ENCODE peak calls at places on chromosomes 7 and 10, in seven cellular contexts. D is IMR-90, Z is H9, O is neuronal stem cell, T is mesendoderm, E is trophoblast cell, S is H1. Y is an unnamed sample.
A peak's percentile ranks its signal among the peaks of the same experiment; 100 is the strongest.

GRCh38 chr10:92699193-92699517 is 9.4 kb downstream of the HHEX start:
- DNase-seq in D (no peak), Z (no peak), O (no peak), T (no peak), E (no peak), S (no peak), Y (no peak)

GRCh38 chr10:71968553-71969474 is 4.6 kb downstream of the CHST3 start:
- DNase-seq in D (peak; percentile 35), Z (no peak), O (no peak), T (peak; percentile 59), E (peak; percentile 23), S (no peak), Y (peak; percentile 54)

GRCh38 chr7:107996072-107996824 is 6.7 kb downstream of the LAMB1 start:
- DNase-seq in D (peak; percentile 71), Z (no peak), O (no peak), T (no peak), E (no peak), S (no peak), Y (peak; percentile 65)

GRCh38 chr7:134403062-134403461 is 55.8 kb downstream of the AKR1B1 start:
- DNase-seq in D (no peak), Z (no peak), O (no peak), T (no peak), E (no peak), S (no peak), Y (no peak)

GRCh38 chr10:28432210-28432676 is 100.7 kb upstream of the WAC start:
- DNase-seq in D (peak; percentile 75), Z (peak; percentile 73), O (peak; percentile 48), T (peak; percentile 89), E (peak; percentile 85), S (peak; percentile 39), Y (peak; percentile 72)

GRCh38 chr7:36289833-36290661 is 99.6 kb upstream of the ANLN start:
- DNase-seq in D (no peak), Z (no peak), O (no peak), T (no peak), E (no peak), S (no peak), Y (no peak)

GRCh38 chr7:132825932-132826480 is 249.7 kb upstream of the PLXNA4 start:
- DNase-seq in D (no peak), Z (no peak), O (no peak), T (no peak), E (no peak), S (no peak), Y (no peak)

GRCh38 chr10:118841881-118842605 is 87.3 kb upstream of the CACUL1 start:
- DNase-seq in D (no peak), Z (no peak), O (no peak), T (no peak), E (no peak), S (no peak), Y (no peak)

GRCh38 chr10:104351067-104351681 is 2.5 kb upstream of the CFAP58 start:
- DNase-seq in D (peak; percentile 75), Z (no peak), O (no peak), T (no peak), E (peak; percentile 76), S (no peak), Y (peak; percentile 65)

GRCh38 chr10:51001587-51001986 is 72.7 kb upstream of the PRKG1 start:
- DNase-seq in D (no peak), Z (no peak), O (no peak), T (peak; percentile 37), E (peak; percentile 45), S (no peak), Y (peak; percentile 60)

GRCh38 chr10:26485150-26485941 is 47.2 kb downstream of the APBB1IP start:
- DNase-seq in D (no peak), Z (no peak), O (no peak), T (no peak), E (peak; percentile 89), S (no peak), Y (peak; percentile 54)
- H3K4me1 ChIP-seq in D (no peaks in the 10 kb centered on the region), Z (no peaks in the 10 kb centered on the region), O (no peaks in the 10 kb centered on the region), T (no peaks in the 10 kb centered on the region), E (peaks cover 7% of the 10 kb centered on the region), S (no peaks in the 10 kb centered on the region), Y (peaks cover 10% of the 10 kb centered on the region)

GRCh38 chr7:96408881-96409280 is 87.0 kb upstream of the SLC25A13 start:
- DNase-seq in D (no peak), Z (no peak), O (no peak), T (no peak), E (no peak), S (no peak), Y (no peak)
- H4K8ac ChIP-seq in D (no peak overlapping the region), Z (no peak overlapping the region), O (no peak overlapping the region), T (no peak overlapping the region), E (no peak overlapping the region), S (no peak overlapping the region), Y (no peak overlapping the region)

DNA sequence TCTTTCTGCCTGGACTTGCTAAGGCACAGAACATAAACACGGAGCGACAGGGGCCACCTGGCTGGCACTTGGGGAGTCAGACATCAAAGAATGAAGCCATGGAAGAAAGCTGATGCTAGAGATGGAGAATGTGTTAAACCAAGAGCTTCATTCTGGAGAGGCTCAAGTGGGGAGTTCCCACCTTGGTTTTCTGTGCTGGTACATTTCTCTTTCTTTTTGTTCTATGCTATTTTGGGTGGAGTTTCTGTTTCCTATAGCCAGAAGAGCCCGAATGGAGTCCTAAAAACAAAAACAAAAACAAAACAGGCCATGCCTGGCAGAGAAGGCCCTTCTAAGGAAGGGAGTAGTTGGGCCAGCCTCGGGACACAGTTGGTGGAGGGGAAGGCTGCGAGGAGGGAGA is 148.4 kb upstream of the PRR15 start:
- DNase-seq in D (no peak), Z (no peak), O (no peak), T (no peak), E (no peak), S (no peak), Y (no peak)
- H3K4me1 ChIP-seq in D (no peaks in the 10 kb centered on the region), Z (no peaks in the 10 kb centered on the region), O (peaks cover 2% of the 10 kb centered on the region), T (no peaks in the 10 kb centered on the region), E (no peaks in the 10 kb centered on the region), S (no peaks in the 10 kb centered on the region), Y (no peaks in the 10 kb centered on the region)

GRCh38 chr10:90887555-90887954 is 15.8 kb downstream of the RPP30 start:
- DNase-seq in D (no peak), Z (no peak), O (no peak), T (no peak), E (no peak), S (no peak), Y (no peak)

GRCh38 chr10:90888387-90888786 is 16.6 kb downstream of the RPP30 start:
- DNase-seq in D (no peak), Z (no peak), O (no peak), T (no peak), E (no peak), S (no peak), Y (no peak)

GRCh38 chr10:90884414-90884813 is 12.6 kb downstream of the RPP30 start:
- DNase-seq in D (peak; percentile 41), Z (no peak), O (no peak), T (no peak), E (no peak), S (no peak), Y (no peak)

GRCh38 chr10:90890347-90890746 is 18.6 kb downstream of the RPP30 start:
- DNase-seq in D (peak; percentile 61), Z (no peak), O (no peak), T (no peak), E (no peak), S (no peak), Y (no peak)

GRCh38 chr10:90885176-90885575 is 13.4 kb downstream of the RPP30 start:
- DNase-seq in D (peak; percentile 85), Z (no peak), O (no peak), T (no peak), E (peak; percentile 19), S (no peak), Y (peak; percentile 76)
- H4K8ac ChIP-seq in D (no peak overlapping the region), Z (no peak overlapping the region), O (no peak overlapping the region), T (no peak overlapping the region), E (no peak overlapping the region), S (no peak overlapping the region), Y (no peak overlapping the region)

GRCh38 chr7:151697515-151697895 is 177.8 kb upstream of the RHEB start:
- DNase-seq in D (no peak), Z (no peak), O (no peak), T (no peak), E (no peak), S (no peak), Y (no peak)
- H3K4me1 ChIP-seq in D (peaks cover 12% of the 10 kb centered on the region), Z (no peaks in the 10 kb centered on the region), O (peaks cover 22% of the 10 kb centered on the region), T (no peaks in the 10 kb centered on the region), E (peaks cover 13% of the 10 kb centered on the region), S (no peaks in the 10 kb centered on the region), Y (peaks cover 58% of the 10 kb centered on the region)

GRCh38 chr7:50795253-50795652 is 12.6 kb upstream of the GRB10 start:
- DNase-seq in D (no peak), Z (no peak), O (no peak), T (no peak), E (no peak), S (no peak), Y (no peak)

GRCh38 chr7:50795831-50796230 is 13.1 kb upstream of the GRB10 start:
- DNase-seq in D (no peak), Z (no peak), O (no peak), T (no peak), E (no peak), S (no peak), Y (no peak)

GRCh38 chr7:50799873-50800272 is 17.2 kb upstream of the GRB10 start:
- DNase-seq in D (no peak), Z (no peak), O (no peak), T (no peak), E (no peak), S (no peak), Y (no peak)

GRCh38 chr7:50801907-50802306 is 19.2 kb upstream of the GRB10 start:
- DNase-seq in D (no peak), Z (no peak), O (no peak), T (no peak), E (peak; percentile 52), S (no peak), Y (no peak)

GRCh38 chr7:50798126-50798525 is 15.4 kb upstream of the GRB10 start:
- DNase-seq in D (no peak), Z (no peak), O (no peak), T (no peak), E (peak; percentile 34), S (no peak), Y (no peak)
- H4K8ac ChIP-seq in D (no peak overlapping the region), Z (no peak overlapping the region), O (no peak overlapping the region), T (no peak overlapping the region), E (no peak overlapping the region), S (no peak overlapping the region), Y (no peak overlapping the region)

GRCh38 chr10:32985341-32985764 is 27.3 kb upstream of the ITGB1 start:
- DNase-seq in D (no peak), Z (no peak), O (no peak), T (no peak), E (peak; percentile 85), S (no peak), Y (no peak)
- H3K4me1 ChIP-seq in D (peaks cover 25% of the 10 kb centered on the region), Z (no peaks in the 10 kb centered on the region), O (peaks cover under 1% of the 10 kb centered on the region), T (peaks cover 6% of the 10 kb centered on the region), E (peaks cover 18% of the 10 kb centered on the region), S (peaks cover 3% of the 10 kb centered on the region), Y (peaks cover 19% of the 10 kb centered on the region)

Y was measured in mesenchymal stem cell.